ENCODE peak calls at places on chromosomes 7 and 10, in ten cellular contexts. Q is right lobe of liver, A is colonic mucosa, F is GM06990, B is glutamatergic neuron, W is Calu3, P is WERI-Rb-1, I is B cell, G is astrocyte of the spinal cord, C is epithelial cell of esophagus. L is an unnamed sample.

GRCh38 chr7:157550300-157551275 is 213.8 kb downstream of the DNAJB6 start:
- DNase-seq in B (no peak), Q (no peak), I (no peak), C (no peak), F (no peak), P (no peak), G (no peak), A (no peak), W (no peak), L (no peak)

GRCh38 chr10:59655309-59655708 is 54.3 kb downstream of the SLC16A9 start:
- DNase-seq in F (no peak), P (no peak), B (no peak), Q (no peak), A (no peak), C (no peak), G (no peak), I (no peak), W (no peak), L (no peak)

GRCh38 chr7:134587736-134588135 is 38.8 kb downstream of the AKR1B15 start:
- DNase-seq in F (no peak), A (no peak), W (no peak), P (no peak), G (no peak), B (no peak), I (no peak), Q (no peak), C (peak), L (no peak)

GRCh38 chr10:50585921-50586739 is 37.6 kb downstream of the SGMS1 start:
- DNase-seq in C (peak), I (no peak), W (no peak), A (no peak), G (peak), P (no peak), B (no peak), F (no peak), Q (no peak), L (no peak)

GRCh38 chr10:27746364-27747095 is 911 bp upstream of the MKX start:
- DNase-seq in F (peak), B (no peak), I (peak), C (peak), G (no peak), W (no peak), P (no peak), A (no peak), Q (no peak), L (no peak)

GRCh38 chr10:11654659-11655058 is 43.2 kb upstream of the USP6NL start:
- DNase-seq in A (no peak), G (no peak), I (no peak), P (no peak), Q (no peak), C (no peak), B (no peak), F (no peak), W (no peak), L (no peak)

GRCh38 chr7:75962607-75963382 is 31.6 kb downstream of the TMEM120A start:
- DNase-seq in W (no peak), B (no peak), Q (peak), I (no peak), P (no peak), C (no peak), A (no peak), G (peak), F (no peak), L (peak)

GRCh38 chr7:17623546-17624185 is 316.6 kb downstream of the SNX13 start:
- DNase-seq in F (no peak), P (no peak), B (no peak), A (no peak), Q (no peak), G (peak), W (no peak), I (no peak), C (no peak), L (no peak)

GRCh38 chr7:99268361-99268908 is 4.2 kb upstream of the MYH16 start:
- DNase-seq in Q (no peak), B (peak), A (no peak), W (no peak), C (peak), I (no peak), P (no peak), G (no peak), F (no peak), L (no peak)

GRCh38 chr10:69567920-69568319 is 5.3 kb downstream of the NEUROG3 start:
- DNase-seq in A (no peak), W (peak), Q (peak), G (peak), C (peak), B (no peak), I (no peak), P (no peak), F (no peak), L (peak)

GRCh38 chr7:156380261-156380660 is 260.3 kb upstream of the RNF32 start:
- DNase-seq in G (no peak), I (no peak), C (no peak), Q (no peak), F (no peak), W (peak), P (no peak), B (no peak), A (no peak), L (no peak)

GRCh38 chr10:79111427-79111826 is 42.7 kb downstream of the ZMIZ1 start:
- DNase-seq in W (peak), F (no peak), G (peak), P (no peak), Q (peak), C (peak), B (no peak), I (no peak), A (no peak), L (no peak)

GRCh38 chr7:109322833-109323232 is 753.2 kb downstream of the DNAJB9 start:
- DNase-seq in C (no peak), F (no peak), P (no peak), Q (no peak), I (no peak), W (no peak), A (no peak), B (no peak), G (no peak), L (no peak)

GRCh38 chr7:100584046-100584676 is 1.8 kb downstream of the LRCH4 start:
- DNase-seq in G (peak), P (no peak), W (no peak), Q (no peak), A (no peak), I (no peak), B (no peak), F (no peak), C (no peak), L (no peak)

GRCh38 chr10:63128443-63128842 is 4.7 kb upstream of the NRBF2 start:
- DNase-seq in A (no peak), P (no peak), Q (no peak), F (no peak), C (no peak), G (peak), W (no peak), B (no peak), I (no peak), L (no peak)

GRCh38 chr10:30915141-30915540 is 116.5 kb downstream of the ZNF438 start:
- DNase-seq in W (no peak), G (no peak), A (no peak), Q (no peak), P (no peak), I (no peak), F (no peak), C (peak), B (no peak), L (no peak)

GRCh38 chr7:111308691-111309090 is 217.8 kb downstream of the LRRN3 start:
- DNase-seq in W (no peak), C (no peak), F (no peak), I (no peak), A (no peak), B (no peak), Q (no peak), P (no peak), G (no peak), L (no peak)

GRCh38 chr7:32216759-32217158 is 146.6 kb upstream of the PDE1C start:
- DNase-seq in W (no peak), F (no peak), B (no peak), A (no peak), Q (no peak), C (no peak), I (no peak), G (no peak), P (no peak), L (no peak)

GRCh38 chr10:17965649-17966048 is 13.9 kb downstream of the SLC39A12 start:
- DNase-seq in F (no peak), Q (no peak), A (peak), C (no peak), G (no peak), B (no peak), W (no peak), I (no peak), P (no peak), L (no peak)

GRCh38 chr10:103917326-103918052 is 495 bp downstream of the STN1 start:
- DNase-seq in C (peak), A (peak), I (no peak), P (peak), W (peak), G (no peak), B (peak), F (no peak), Q (no peak), L (no peak)

GRCh38 chr7:30382607-30383006 is 96.0 kb downstream of the NOD1 start:
- DNase-seq in F (no peak), A (no peak), I (no peak), P (no peak), G (no peak), W (no peak), B (no peak), C (no peak), Q (no peak), L (no peak)

GRCh38 chr10:78541528-78542470 is 508.1 kb downstream of the RPS24 start:
- DNase-seq in G (peak), B (no peak), A (peak), I (no peak), F (no peak), C (no peak), Q (no peak), P (no peak), W (no peak), L (no peak)

GRCh38 chr7:33841031-33841430 is 64.3 kb upstream of the BMPER start:
- DNase-seq in W (no peak), B (no peak), P (no peak), A (no peak), C (no peak), I (no peak), Q (no peak), G (no peak), F (no peak), L (no peak)

GRCh38 chr10:86716466-86716865 is 40.0 kb upstream of the BMPR1A start:
- DNase-seq in W (no peak), A (no peak), F (no peak), B (no peak), C (no peak), I (no peak), Q (no peak), P (no peak), G (no peak), L (no peak)

GRCh38 chr10:14779053-14779649 is 4.5 kb upstream of the FAM107B start:
- DNase-seq in G (no peak), F (no peak), A (peak), W (no peak), I (no peak), C (peak), Q (no peak), P (no peak), B (no peak), L (peak)

GRCh38 chr7:142362349-142362748 is 104.5 kb upstream of the PRSS58 start:
- DNase-seq in I (no peak), W (no peak), G (no peak), Q (no peak), P (no peak), B (no peak), A (no peak), F (no peak), C (no peak), L (no peak)

GRCh38 chr7:139106959-139107358 is 2.6 kb downstream of the ZC3HAV1 start:
- DNase-seq in P (no peak), B (no peak), W (no peak), F (no peak), I (no peak), G (no peak), A (no peak), C (no peak), Q (no peak), L (no peak)

GRCh38 chr10:80484677-80485409 is 30.7 kb downstream of the TSPAN14 start:
- DNase-seq in C (no peak), A (no peak), W (no peak), G (no peak), F (no peak), B (no peak), I (no peak), Q (no peak), P (no peak), L (no peak)

DNA sequence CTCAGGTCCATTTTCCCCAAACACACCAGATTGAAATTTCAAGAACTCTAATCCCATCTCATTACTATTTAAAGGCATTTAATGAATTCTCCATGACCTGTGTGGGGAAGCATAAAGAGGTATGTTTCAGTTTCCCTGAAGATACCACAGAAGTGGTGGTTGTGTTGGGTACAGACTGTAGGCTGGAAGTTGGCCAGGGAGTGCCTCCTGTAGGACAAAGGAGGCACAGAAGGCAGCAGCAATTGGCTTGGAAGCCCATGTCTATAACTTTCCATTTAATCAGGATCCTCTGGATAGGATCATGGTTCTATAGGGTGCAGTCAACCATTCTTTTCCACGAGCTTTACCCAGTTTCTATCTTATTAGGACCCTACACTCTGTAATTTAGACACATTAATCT is 8.6 kb upstream of the BET1 start:
- DNase-seq in A (no peak), C (no peak), G (no peak), W (no peak), B (no peak), F (no peak), I (no peak), Q (no peak), P (no peak), L (no peak)
- TF ChIP-seq CTCF in A (no peak), C (no peak), G (no peak), W (no peak), B (no peak), F (no peak), I (no peak), Q (no peak), P (no peak), L (no peak)

DNA sequence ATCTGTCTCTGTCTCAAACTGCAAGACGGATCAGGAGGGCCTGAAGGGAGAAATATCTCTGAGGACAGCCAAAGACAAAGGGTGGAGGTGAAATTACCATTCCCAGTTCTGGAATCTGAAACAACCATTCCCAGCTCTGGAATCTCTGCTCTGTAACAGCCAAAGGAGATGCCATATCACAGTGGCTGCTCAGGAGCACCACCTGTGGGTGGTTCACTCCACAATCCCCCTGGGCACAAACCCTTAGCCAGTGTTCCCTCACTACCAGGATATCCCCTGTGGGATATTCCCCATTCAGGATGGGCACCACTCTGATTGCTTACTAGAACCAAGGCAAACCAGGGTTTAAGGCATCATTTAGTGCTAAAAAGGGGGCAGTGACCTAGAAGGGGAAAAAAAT is 199.0 kb downstream of the HTR7 start:
- DNase-seq in P (no peak), B (no peak), C (peak), G (no peak), A (no peak), Q (no peak), I (no peak), F (no peak), W (no peak), L (no peak)
- TF ChIP-seq CTCF in P (peak), B (no peak), C (peak), G (no peak), A (no peak), Q (no peak), I (no peak), F (peak), W (no peak), L (no peak)

DNA sequence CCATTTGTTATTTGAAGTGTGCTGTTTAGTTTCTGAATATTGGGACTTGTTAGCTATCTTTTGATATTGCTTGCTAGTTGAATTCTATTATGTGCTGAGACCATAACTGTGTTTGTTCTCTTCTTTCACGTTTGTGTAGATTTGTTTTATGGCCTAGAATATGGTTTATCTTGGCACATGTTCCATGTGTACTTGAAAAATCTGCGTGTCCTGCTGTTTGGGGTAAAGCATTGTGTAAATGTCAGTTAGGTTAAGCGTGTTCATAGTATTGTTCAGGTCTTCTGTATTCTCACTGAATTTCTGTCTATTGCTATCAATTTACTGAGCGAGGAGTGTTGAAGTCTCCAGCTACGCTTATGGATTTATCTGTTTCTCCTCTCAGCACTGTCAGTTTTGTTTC is 19.4 kb downstream of the MMP21 start:
- DNase-seq in I (no peak), W (no peak), P (no peak), B (no peak), A (no peak), Q (no peak), C (no peak), F (no peak), G (no peak), L (no peak)
- TF ChIP-seq CTCF in I (no peak), W (no peak), P (no peak), B (no peak), A (no peak), Q (no peak), C (no peak), F (no peak), G (no peak), L (no peak)

GRCh38 chr7:21507627-21508343 is 35.1 kb upstream of the DNAH11 start:
- DNase-seq in F (no peak), B (peak), Q (peak), A (peak), G (peak), C (peak), I (peak), W (peak), P (peak), L (no peak)
- TF ChIP-seq CTCF in F (peak), B (peak), Q (peak), A (peak), G (peak), C (peak), I (peak), W (peak), P (peak), L (peak)

GRCh38 chr10:92517034-92517655 is 56.7 kb downstream of the IDE start:
- DNase-seq in A (peak), C (peak), P (peak), F (peak), Q (no peak), B (peak), W (peak), G (peak), I (peak), L (peak)
- TF ChIP-seq CTCF in A (peak), C (peak), P (peak), F (peak), Q (peak), B (peak), W (peak), G (peak), I (peak), L (peak)

GRCh38 chr7:105268056-105268455 is 120.7 kb downstream of the SRPK2 start:
- DNase-seq in Q (no peak), G (peak), I (no peak), C (peak), B (no peak), F (no peak), P (no peak), W (no peak), A (no peak), L (no peak)
- TF ChIP-seq CTCF in Q (no peak), G (no peak), I (no peak), C (peak), B (peak), F (no peak), P (no peak), W (no peak), A (no peak), L (no peak)

DNA sequence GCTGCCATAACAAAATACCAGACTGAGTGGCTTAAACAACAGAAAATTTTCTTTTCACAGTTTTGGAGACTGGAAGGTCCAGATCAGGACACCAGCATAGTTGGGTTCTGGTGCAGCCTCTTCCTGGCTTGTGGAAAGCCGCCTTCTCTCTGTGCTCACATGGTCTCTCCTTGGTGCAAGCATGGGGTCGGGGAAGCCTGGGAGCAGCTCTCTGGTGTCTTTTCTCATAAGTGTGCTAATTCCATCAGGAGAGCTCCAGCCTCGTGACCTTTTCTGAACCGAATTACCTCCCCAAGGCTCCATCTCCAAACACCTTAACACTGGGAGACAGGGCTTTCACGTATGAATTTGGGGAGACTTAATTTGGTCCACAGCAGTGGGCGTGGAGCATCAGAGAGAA is 4.8 kb upstream of the GTPBP4 start:
- DNase-seq in G (no peak), I (no peak), F (no peak), P (no peak), Q (no peak), W (no peak), A (no peak), C (no peak), B (no peak), L (no peak)
- TF ChIP-seq CTCF in G (no peak), I (no peak), F (no peak), P (no peak), Q (no peak), W (no peak), A (no peak), C (no peak), B (no peak), L (no peak)

GRCh38 chr7:96224682-96225081 is 97.2 kb downstream of the SLC25A13 start:
- DNase-seq in P (peak), B (peak), G (no peak), F (no peak), A (no peak), C (peak), W (no peak), I (no peak), Q (no peak), L (no peak)
- TF ChIP-seq CTCF in P (peak), B (no peak), G (peak), F (peak), A (no peak), C (no peak), W (no peak), I (no peak), Q (no peak), L (no peak)

GRCh38 chr7:20784311-20785210 is 2.1 kb downstream of the SP8 start:
- DNase-seq in F (no peak), W (peak), I (peak), G (no peak), Q (peak), B (peak), C (peak), A (no peak), P (peak), L (no peak)
- TF ChIP-seq CTCF in F (no peak), W (no peak), I (no peak), G (peak), Q (no peak), B (peak), C (no peak), A (no peak), P (peak), L (no peak)

DNA sequence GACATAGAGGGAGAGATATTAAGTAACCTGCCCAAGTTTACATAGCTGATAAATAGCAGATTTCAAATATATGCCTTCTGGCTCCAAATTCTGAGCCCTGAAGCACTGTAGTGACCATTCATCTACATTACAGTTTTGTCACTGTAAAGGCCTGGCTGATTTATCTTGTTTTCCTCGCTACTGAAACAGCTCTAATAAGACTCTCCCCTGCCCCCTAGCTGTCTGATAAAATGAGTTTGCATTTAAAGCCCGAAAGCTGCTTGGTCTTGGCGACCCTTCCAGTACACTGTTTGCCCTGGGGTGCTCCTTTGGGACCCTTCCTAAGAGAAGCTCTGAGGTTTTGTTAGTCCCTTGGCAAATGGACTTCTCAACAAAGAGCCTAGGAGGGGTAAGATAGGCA is 59.7 kb upstream of the RAB11FIP2 start:
- DNase-seq in F (no peak), A (peak), P (peak), W (peak), Q (no peak), G (peak), I (no peak), B (no peak), C (peak), L (peak)
- TF ChIP-seq CTCF in F (peak), A (no peak), P (peak), W (no peak), Q (peak), G (peak), I (no peak), B (peak), C (peak), L (peak)